ENCODE peak calls at places on chromosomes 1 and 21, in six cellular contexts. J, R, A, H, M and Z are unnamed samples. For H3K4me1, the result is how much of the 10 kb centered on the place peaks cover.

GRCh38 chr21:38250991-38251418 is 5.8 kb upstream of the KCNJ15 start:
- DNase-seq in J (no peak), R (no peak), A (no peak), H (no peak), M (no peak), Z (no peak)

GRCh38 chr1:61101461-61102440 is 19.4 kb downstream of the NFIA start:
- DNase-seq in J (no peak), R (no peak), A (no peak), H (no peak), M (no peak), Z (no peak)

GRCh38 chr1:114671011-114671938 is 1.4 kb upstream of the DENND2C start:
- DNase-seq in J (no peak), R (no peak), A (no peak), H (no peak), M (peak), Z (no peak)

GRCh38 chr1:90114521-90115141 is 119.7 kb downstream of the ZNF326 start:
- DNase-seq in J (no peak), R (no peak), A (no peak), H (no peak), M (peak), Z (no peak)

GRCh38 chr1:84539972-84540371 is 33.6 kb upstream of the GNG5 start:
- DNase-seq in J (no peak), R (no peak), A (no peak), H (no peak), M (peak), Z (no peak)

GRCh38 chr1:29703596-29703995 is 467.3 kb downstream of the PTPRU start:
- DNase-seq in J (no peak), R (no peak), A (no peak), H (peak), M (peak), Z (no peak)

GRCh38 chr1:8077120-8077573 is 51.0 kb upstream of the ERRFI1 start:
- DNase-seq in J (peak), R (no peak), A (peak), H (peak), M (peak), Z (no peak)

GRCh38 chr1:44484155-44484688 is 79.2 kb downstream of the RNF220 start:
- DNase-seq in J (no peak), R (no peak), A (no peak), H (no peak), M (no peak), Z (no peak)

GRCh38 chr1:54549181-54549924 is 1.3 kb downstream of the ACOT11 start:
- DNase-seq in J (no peak), R (no peak), A (no peak), H (no peak), M (no peak), Z (no peak)

GRCh38 chr1:172746091-172746949 is 87.4 kb downstream of the FASLG start:
- DNase-seq in J (no peak), R (no peak), A (peak), H (no peak), M (peak), Z (no peak)

GRCh38 chr1:185350027-185350442 is 33.0 kb upstream of the IVNS1ABP start:
- DNase-seq in J (no peak), R (no peak), A (no peak), H (no peak), M (no peak), Z (no peak)

GRCh38 chr21:16071082-16071481 is 341.3 kb downstream of the USP25 start:
- DNase-seq in J (no peak), R (no peak), A (no peak), H (no peak), M (no peak), Z (no peak)

GRCh38 chr1:166193057-166193456 is 26.3 kb upstream of the FAM78B start:
- DNase-seq in J (no peak), R (no peak), A (no peak), H (no peak), M (no peak), Z (no peak)

GRCh38 chr1:91851130-91852010 is 34.6 kb downstream of the TGFBR3 start:
- DNase-seq in J (peak), R (peak), A (peak), H (peak), M (peak), Z (peak)

GRCh38 chr1:29227511-29227910 is 3.2 kb downstream of the MECR start:
- DNase-seq in J (no peak), R (no peak), A (no peak), H (no peak), M (no peak), Z (no peak)

GRCh38 chr1:213779228-213779627 is 208.5 kb upstream of the PROX1 start:
- DNase-seq in J (no peak), R (no peak), A (no peak), H (no peak), M (no peak), Z (no peak)

GRCh38 chr1:204442376-204443259 is 31.0 kb upstream of the PPP1R15B start:
- DNase-seq in J (no peak), R (no peak), A (no peak), H (no peak), M (no peak), Z (no peak)

GRCh38 chr1:87887095-87887494 is 558.4 kb downstream of the LMO4 start:
- DNase-seq in J (no peak), R (no peak), A (no peak), H (no peak), M (no peak), Z (no peak)

GRCh38 chr1:213326666-213327317 is 275.8 kb downstream of the RPS6KC1 start:
- DNase-seq in J (no peak), R (peak), A (no peak), H (peak), M (peak), Z (no peak)

DNA sequence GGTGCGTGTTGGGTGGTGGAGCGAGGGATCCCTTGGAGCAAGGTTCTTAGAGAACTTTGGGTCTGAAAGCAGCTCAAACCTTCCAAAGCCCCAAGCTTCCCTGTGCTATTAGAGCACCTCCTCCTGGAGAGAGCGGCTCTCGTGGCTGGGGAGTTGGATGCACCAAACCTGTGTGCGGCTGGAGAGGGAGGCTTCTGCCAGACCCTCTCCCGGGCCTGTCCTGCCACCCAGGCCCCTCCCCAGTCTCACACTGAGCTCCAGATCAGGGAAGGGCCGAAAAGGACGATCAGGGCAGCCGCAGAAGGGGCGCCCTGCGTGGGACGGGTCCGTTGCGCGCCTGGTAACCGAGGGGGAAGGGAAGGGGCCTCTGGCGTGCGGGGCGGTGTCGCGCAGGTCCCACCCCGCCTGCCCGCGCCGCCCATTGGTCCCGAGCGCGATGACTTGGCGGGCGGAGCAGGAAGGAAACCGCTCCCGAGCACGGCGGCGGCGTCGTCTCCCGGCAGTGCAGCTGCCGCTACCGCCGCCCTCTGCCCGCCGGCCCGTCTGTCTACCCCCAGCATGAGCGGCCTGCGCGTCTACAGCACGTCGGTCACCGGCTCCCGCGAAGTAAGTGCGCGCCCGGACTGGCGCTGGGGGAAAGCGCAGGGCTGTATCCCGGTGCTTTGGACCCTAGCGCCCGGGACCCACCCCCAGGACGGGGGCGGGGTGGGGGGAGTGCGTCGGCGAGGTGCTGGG is at the start of gene SH3BGRL3:
- DNase-seq in J (peak), R (peak), A (peak), H (peak), M (peak), Z (peak)
- H3K4me1 ChIP-seq in J (half or more), R (half or more), A (half or more), H (half or more), M (half or more), Z (under half)

GRCh38 chr1:164558461-164559341 is at the start of gene PBX1:
- DNase-seq in J (peak), R (peak), A (peak), H (peak), M (peak), Z (peak)
- TF ChIP-seq POLR2A in J (no peak), R (peak), A (peak), H (peak), M (peak), Z (peak)

GRCh38 chr1:3352084-3352951 is 102.1 kb upstream of the ARHGEF16 start:
- DNase-seq in J (no peak), R (no peak), A (no peak), H (peak), M (peak), Z (no peak)
- H3K4me1 ChIP-seq in J (half or more), R (half or more), A (under half), H (half or more), M (under half), Z (under half)

GRCh38 chr1:206684478-206685255 is at the start of gene MAPKAPK2:
- DNase-seq in J (peak), R (peak), A (peak), H (peak), M (peak), Z (peak)
- TF ChIP-seq POLR2A in J (no peak), R (peak), A (peak), H (no peak), M (peak), Z (peak)

GRCh38 chr1:156500578-156500846 is at the start of gene MEF2D:
- DNase-seq in J (no peak), R (no peak), A (no peak), H (no peak), M (no peak), Z (no peak)

GRCh38 chr1:156498447-156499193 is 2.0 kb downstream of the MEF2D start:
- DNase-seq in J (peak), R (no peak), A (no peak), H (peak), M (peak), Z (no peak)

GRCh38 chr1:156499194-156499702 is 1.3 kb downstream of the MEF2D start:
- DNase-seq in J (peak), R (no peak), A (no peak), H (no peak), M (no peak), Z (no peak)

GRCh38 chr1:156500847-156501686 is 492 bp upstream of the MEF2D start:
- DNase-seq in J (peak), R (peak), A (peak), H (peak), M (peak), Z (peak)

DNA sequence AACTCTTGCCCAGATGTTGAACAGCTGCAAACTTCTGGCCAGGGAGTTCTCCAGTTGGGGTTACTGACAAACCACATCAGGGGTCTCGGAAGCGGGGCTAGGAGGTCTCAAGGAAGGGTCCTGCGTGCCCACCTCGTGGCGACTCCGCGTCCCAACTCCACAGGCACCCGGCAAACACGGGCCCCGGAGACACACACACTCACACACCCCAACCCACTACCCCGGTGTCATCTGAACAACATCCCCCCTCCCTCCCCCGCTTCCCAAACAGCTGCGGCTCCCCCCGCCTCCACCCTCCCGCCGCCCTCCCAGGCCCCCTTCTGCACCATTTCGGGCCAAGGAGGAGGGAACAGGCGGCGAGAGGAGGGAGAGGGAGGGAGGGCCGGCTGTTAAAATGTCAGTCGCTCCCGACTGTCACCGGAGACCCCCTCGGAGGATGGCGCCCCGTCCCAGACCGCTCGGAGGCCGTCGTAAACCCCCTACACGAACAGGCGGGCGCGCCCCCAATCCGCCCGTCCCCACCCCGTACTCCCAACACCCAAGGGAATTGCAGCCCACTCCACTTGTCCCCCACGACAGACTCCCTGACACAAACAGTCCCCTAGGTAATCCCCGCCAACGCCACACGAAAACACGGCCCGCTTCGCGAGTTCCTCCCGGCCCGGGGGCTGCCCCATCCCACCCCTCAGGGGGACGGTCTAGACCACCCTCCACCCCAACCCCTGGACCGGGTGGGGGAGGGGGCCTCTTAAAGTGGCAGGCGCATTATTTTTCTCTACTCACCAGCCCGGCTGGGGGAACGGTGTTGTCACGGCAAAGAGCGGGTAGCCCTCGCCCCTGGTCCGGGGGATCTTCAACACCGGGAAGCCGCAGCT is 635 bp downstream of the MEF2D start:
- DNase-seq in J (no peak), R (no peak), A (peak), H (peak), M (peak), Z (no peak)
- H3K4me1 ChIP-seq in J (half or more), R (half or more), A (half or more), H (half or more), M (half or more), Z (under half)

DNA sequence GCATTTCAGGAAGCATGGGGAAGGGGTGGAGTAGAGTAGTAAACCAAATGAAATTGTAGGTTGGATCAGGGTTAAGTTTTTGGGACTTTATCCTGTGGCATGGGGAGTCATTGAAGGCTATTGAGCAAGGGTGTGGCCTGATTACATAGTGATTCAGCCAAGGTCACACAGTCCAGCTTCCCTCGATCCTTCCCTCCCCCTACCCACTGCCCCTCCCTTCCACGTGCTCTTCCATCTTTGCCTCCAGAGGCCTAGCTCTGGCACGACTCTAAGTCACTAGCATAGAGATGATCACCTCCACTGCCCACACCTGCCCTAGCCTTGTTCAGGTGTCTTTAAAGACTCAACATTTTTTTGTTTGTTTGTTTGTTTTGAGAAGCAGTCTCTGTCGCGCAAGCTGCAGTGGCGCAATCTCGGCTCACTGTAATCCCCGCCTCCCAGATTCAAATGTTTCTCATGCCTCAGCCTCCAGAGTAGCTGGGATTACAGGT is 37.2 kb upstream of the SLC9A1 start:
- DNase-seq in J (peak), R (no peak), A (no peak), H (no peak), M (no peak), Z (peak)
- TF ChIP-seq POLR2A in J (no peak), R (no peak), A (no peak), H (no peak), M (no peak), Z (no peak)

GRCh38 chr1:203410117-203410900 is 59.4 kb upstream of the FMOD start:
- DNase-seq in J (no peak), R (no peak), A (no peak), H (no peak), M (no peak), Z (no peak)

GRCh38 chr1:203406446-203407045 is 55.6 kb upstream of the FMOD start:
- DNase-seq in J (no peak), R (peak), A (no peak), H (no peak), M (no peak), Z (no peak)

GRCh38 chr1:203407301-203407700 is 56.4 kb upstream of the FMOD start:
- DNase-seq in J (no peak), R (no peak), A (no peak), H (no peak), M (no peak), Z (no peak)

GRCh38 chr1:203405703-203406430 is 54.9 kb upstream of the FMOD start:
- DNase-seq in J (no peak), R (no peak), A (no peak), H (no peak), M (no peak), Z (no peak)

DNA sequence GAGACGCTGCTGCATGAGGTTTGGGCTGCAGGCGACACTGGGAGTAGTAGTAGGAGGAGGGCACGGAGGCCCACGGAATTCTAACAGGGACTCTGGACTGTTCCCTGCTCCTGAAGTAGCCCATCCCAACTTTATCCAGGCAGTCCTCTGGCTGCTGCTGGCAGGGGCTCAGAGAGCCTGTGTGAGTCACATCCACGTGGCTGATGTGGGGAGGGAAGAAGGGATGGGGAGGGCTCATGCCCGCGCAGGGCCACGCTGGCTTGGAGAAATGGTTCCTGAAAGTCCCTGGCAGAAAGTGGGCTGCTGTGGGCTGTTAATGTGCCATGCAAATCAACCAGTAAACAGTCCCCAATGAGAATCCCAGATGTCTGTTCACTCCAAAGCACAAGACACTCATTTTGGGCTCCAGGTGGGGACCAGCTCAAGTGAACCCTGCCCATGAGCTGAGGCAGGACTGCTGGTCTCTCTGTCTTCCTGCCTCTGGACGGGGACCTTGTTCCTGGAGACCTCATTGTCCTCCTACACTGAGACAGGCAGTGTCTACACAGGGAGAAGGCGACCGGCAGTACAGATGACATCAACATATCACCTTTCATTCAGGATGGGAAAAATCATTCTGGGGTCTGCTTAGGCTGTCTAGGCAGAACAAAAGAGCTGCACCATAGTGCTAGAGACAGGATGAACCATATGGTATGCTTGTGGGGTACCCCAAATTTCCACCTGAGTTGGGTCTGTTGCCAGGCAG is 57.7 kb upstream of the FMOD start:
- DNase-seq in J (peak), R (peak), A (peak), H (peak), M (peak), Z (peak)
- H3K4me1 ChIP-seq in J (under half), R (under half), A (under half), H (under half), M (under half), Z (under half)